ENCODE peak calls at places on chromosomes 5 and 9, in four cellular contexts. S is A549, N is ovary, O is transverse colon. W is an unnamed sample.
A peak's percentile ranks its signal among the peaks of the same experiment; 100 is the strongest.

GRCh38 chr9:562330-562729 is 279.2 kb upstream of the DMRT1 start:
- DNase-seq in N (no peak), O (no peak), S (no peak), W (no peak)

GRCh38 chr9:35229779-35230143 is 68.0 kb downstream of the UNC13B start:
- DNase-seq in O (no peak), S (no peak), N (no peak), W (no peak)

GRCh38 chr9:100354121-100354800 is 1.5 kb upstream of the TEX10 start:
- DNase-seq in S (no peak), O (no peak), N (no peak), W (no peak)

GRCh38 chr9:99011161-99011709 is 67.5 kb downstream of the COL15A1 start:
- DNase-seq in N (no peak), O (no peak), S (peak; percentile 39), W (no peak)

GRCh38 chr9:28770827-28771226 is 1197.5 kb upstream of the C9orf72 start:
- DNase-seq in N (no peak), O (no peak), S (no peak), W (no peak)

GRCh38 chr9:131889437-131890244 is 149.8 kb upstream of the RAPGEF1 start:
- DNase-seq in S (no peak), O (no peak), N (no peak), W (no peak)

GRCh38 chr5:99379187-99379586 is 450.4 kb upstream of the CHD1 start:
- DNase-seq in N (no peak), S (no peak), O (no peak), W (no peak)

GRCh38 chr5:31531543-31531887 is 378 bp downstream of the DROSHA start:
- DNase-seq in N (peak; percentile 8), S (peak; percentile 9), O (peak; percentile 26), W (no peak)

GRCh38 chr9:126694206-126695081 is 80.7 kb downstream of the LMX1B start:
- DNase-seq in O (no peak), S (no peak), N (no peak), W (no peak)

GRCh38 chr9:33320568-33321261 is 30.4 kb downstream of the NFX1 start:
- DNase-seq in O (no peak), S (peak; percentile 81), N (no peak), W (no peak)

DNA sequence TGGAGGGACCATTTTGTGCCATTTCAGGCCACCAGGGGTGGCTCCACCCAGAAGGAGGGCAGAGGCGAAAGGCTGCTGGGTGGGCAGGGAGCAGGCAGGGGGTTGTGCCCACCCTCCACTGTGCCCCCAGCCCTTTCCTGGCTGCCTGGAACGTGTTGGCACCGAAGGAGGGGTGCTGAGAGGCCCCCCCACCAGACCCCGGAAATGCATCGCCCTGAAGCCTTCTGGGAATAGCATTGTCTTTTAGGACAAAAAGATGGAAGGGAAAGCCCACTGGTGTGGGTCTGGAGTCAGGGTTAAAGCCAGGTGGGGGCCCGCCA is 5.1 kb downstream of the NOXA1 start:
- DNase-seq in S (no peak), O (no peak), N (no peak), W (no peak)
- H3K4me1 ChIP-seq in S (peaks cover 20% of the 10 kb centered on the region), O (peaks cover 21% of the 10 kb centered on the region), N (peaks cover 6% of the 10 kb centered on the region), W (peaks cover 12% of the 10 kb centered on the region)

GRCh38 chr5:81204205-81204604 is 28.9 kb upstream of the CKMT2 start:
- DNase-seq in S (no peak), O (no peak), N (no peak), W (no peak)
- H3K27ac ChIP-seq in S (no peak overlapping the region), O (no peak overlapping the region), N (no peak overlapping the region), W (no peak overlapping the region)

GRCh38 chr5:132371603-132371994 is 2.1 kb downstream of the SLC22A5 start:
- DNase-seq in S (no peak), N (no peak), O (no peak), W (no peak)
- H3K4me1 ChIP-seq in S (peaks cover 48% of the 10 kb centered on the region), N (peaks cover 4% of the 10 kb centered on the region), O (peaks cover 37% of the 10 kb centered on the region), W (peaks cover 64% of the 10 kb centered on the region)

DNA sequence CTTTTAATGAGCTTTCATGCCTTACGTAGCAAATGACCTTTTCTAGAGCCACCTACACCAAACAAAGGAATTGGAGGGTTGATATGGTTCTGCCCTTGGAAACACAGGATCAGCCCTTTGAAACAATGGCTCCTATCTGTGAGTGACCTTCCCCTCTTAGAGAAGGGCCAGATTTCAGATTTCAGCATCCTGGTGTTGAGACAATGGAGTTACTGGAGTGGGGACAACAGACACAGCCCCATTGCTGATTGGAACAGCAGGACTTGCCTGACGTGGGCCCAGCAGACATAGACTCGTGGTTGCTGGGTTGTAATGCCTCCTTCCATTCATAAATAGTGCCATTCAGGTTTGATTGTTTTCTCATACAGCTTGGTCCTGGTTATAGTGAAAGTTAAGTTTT is 96.0 kb downstream of the GALNT10 start:
- DNase-seq in O (no peak), N (no peak), S (no peak), W (no peak)
- H3K27ac ChIP-seq in O (peak overlapping the region; percentile 57), N (peak overlapping the region; percentile 47), S (peak overlapping the region; percentile 97), W (peak overlapping the region; percentile 57)

GRCh38 chr5:113776832-113777525 is 263.5 kb downstream of the YTHDC2 start:
- DNase-seq in N (peak; percentile 36), S (no peak), O (no peak), W (no peak)
- H3K4me1 ChIP-seq in N (no peaks in the 10 kb centered on the region), S (no peaks in the 10 kb centered on the region), O (no peaks in the 10 kb centered on the region), W (no peaks in the 10 kb centered on the region)

GRCh38 chr9:105557804-105558610 is at the start of gene FKTN:
- DNase-seq in O (peak; percentile 91), N (peak; percentile 79), S (peak; percentile 93), W (peak; percentile 52)
- H3K27ac ChIP-seq in O (peak within 1 kb of the TSS; percentile 70), N (no peak within 1 kb of the TSS), S (peak within 1 kb of the TSS; percentile 64), W (peak within 1 kb of the TSS; percentile 50)

DNA sequence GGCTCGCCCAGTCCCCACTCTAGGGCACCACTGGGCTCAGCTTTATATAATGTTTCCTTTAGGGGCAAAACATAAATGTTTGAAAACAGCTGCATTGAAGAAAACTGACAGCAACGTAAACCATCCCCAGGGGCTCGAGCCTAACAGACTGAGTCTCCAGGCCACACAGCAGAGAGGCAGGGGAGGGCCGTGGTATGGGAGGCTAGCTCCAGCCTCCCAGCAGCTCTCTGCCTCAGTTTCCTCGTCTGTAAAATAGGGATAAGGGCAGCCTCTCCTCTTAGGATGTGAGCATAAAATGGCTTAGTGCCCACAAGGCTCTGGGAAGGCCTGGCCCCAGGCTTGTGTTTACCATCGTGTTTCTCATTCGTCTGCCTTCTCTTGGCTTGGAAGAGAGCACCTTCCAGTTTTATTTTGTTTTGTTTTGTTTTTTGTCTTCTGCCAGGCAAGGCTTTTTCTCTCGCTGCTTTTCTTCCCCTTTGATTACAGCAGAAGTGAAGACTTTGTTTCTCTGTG is 2.7 kb downstream of the ANKRD33B start:
- DNase-seq in O (no peak), N (no peak), S (no peak), W (no peak)
- H3K4me1 ChIP-seq in O (peaks cover 16% of the 10 kb centered on the region), N (peaks cover 6% of the 10 kb centered on the region), S (peaks cover 42% of the 10 kb centered on the region), W (peaks cover 12% of the 10 kb centered on the region)